ENCODE peak calls at places on chromosomes 1 and 21, in seven cellular contexts. F is C1 segment of cervical spinal cord, R is neural crest cell, Z is thoracic aorta, I is NT2/D1, J is anterior cingulate cortex, A is osteocyte. S is an unnamed sample.

GRCh38 chr1:41666991-41667631 is 182.6 kb upstream of the EDN2 start:
- DNase-seq in J (no peak), R (no peak), A (no peak), Z (no peak), F (no peak), I (no peak), S (no peak)

GRCh38 chr1:241774017-241774416 is 74.0 kb upstream of the EXO1 start:
- DNase-seq in A (no peak), Z (no peak), J (no peak), F (no peak), I (no peak), R (no peak), S (no peak)

GRCh38 chr21:28699186-28699585 is 293.5 kb downstream of the LTN1 start:
- DNase-seq in I (no peak), Z (no peak), F (no peak), A (no peak), R (no peak), J (no peak), S (no peak)

GRCh38 chr1:48923116-48923515 is 146.4 kb upstream of the BEND5 start:
- DNase-seq in R (no peak), Z (no peak), A (no peak), I (no peak), J (no peak), F (no peak), S (no peak)

GRCh38 chr1:232813757-232814156 is 8.5 kb downstream of the MAP10 start:
- DNase-seq in Z (no peak), J (no peak), R (no peak), F (no peak), I (no peak), A (no peak), S (no peak)

GRCh38 chr1:13725714-13726175 is 25.8 kb downstream of the PRDM2 start:
- DNase-seq in J (no peak), I (no peak), A (no peak), Z (no peak), R (no peak), F (no peak), S (no peak)

GRCh38 chr1:10494754-10495474 is 20.2 kb downstream of the PEX14 start:
- DNase-seq in F (peak; percentile 78), J (peak; percentile 35), Z (no peak), A (peak; percentile 91), R (peak; percentile 89), I (no peak), S (no peak)

GRCh38 chr1:18161690-18162089 is 54.1 kb downstream of the IGSF21 start:
- DNase-seq in R (no peak), F (no peak), J (no peak), I (no peak), A (no peak), Z (no peak), S (no peak)

GRCh38 chr1:8203056-8203455 is 114.9 kb upstream of the SLC45A1 start:
- DNase-seq in Z (no peak), R (no peak), A (no peak), J (no peak), F (no peak), I (no peak), S (no peak)

GRCh38 chr21:16534408-16535099 is 804.8 kb downstream of the USP25 start:
- DNase-seq in Z (no peak), J (no peak), A (no peak), I (no peak), R (no peak), F (peak; percentile 73), S (peak; percentile 87)

GRCh38 chr1:21490774-21491482 is 18.3 kb upstream of the ALPL start:
- DNase-seq in I (no peak), Z (no peak), R (no peak), J (no peak), A (no peak), F (no peak), S (no peak)

GRCh38 chr1:40281852-40282251 is 23.8 kb downstream of the ZMPSTE24 start:
- DNase-seq in J (no peak), Z (no peak), I (no peak), A (no peak), F (no peak), R (no peak), S (no peak)

GRCh38 chr1:53346007-53346813 is 18.3 kb upstream of the LRP8 start:
- DNase-seq in I (no peak), Z (no peak), A (peak; percentile 65), J (no peak), F (no peak), R (no peak), S (peak; percentile 33)

GRCh38 chr21:15730484-15731242 is 881 bp downstream of the USP25 start:
- DNase-seq in I (no peak), F (peak; percentile 34), A (no peak), Z (no peak), J (no peak), R (no peak), S (no peak)

GRCh38 chr1:16226495-16227179 is 10.3 kb downstream of the CPLANE2 start:
- DNase-seq in J (no peak), I (peak; percentile 61), R (peak; percentile 74), Z (no peak), F (peak; percentile 36), A (no peak), S (no peak)

GRCh38 chr1:107534632-107535031 is 393.8 kb downstream of the NTNG1 start:
- DNase-seq in R (no peak), J (no peak), I (no peak), A (no peak), Z (no peak), F (no peak), S (no peak)

GRCh38 chr1:147712605-147713004 is 42.3 kb upstream of the ACP6 start:
- DNase-seq in J (no peak), Z (no peak), R (no peak), I (no peak), A (no peak), F (no peak), S (no peak)

GRCh38 chr1:169495916-169496315 is 10.2 kb upstream of the SLC19A2 start:
- DNase-seq in F (no peak), A (no peak), J (no peak), R (no peak), I (no peak), Z (no peak), S (no peak)

GRCh38 chr1:47432071-47433036 is 5.5 kb upstream of the FOXD2 start:
- DNase-seq in I (peak; percentile 84), R (peak; percentile 90), F (peak; percentile 52), Z (peak; percentile 31), J (peak; percentile 26), A (peak; percentile 92), S (no peak)

GRCh38 chr1:44151808-44152207 is 10.4 kb upstream of the KLF18 start:
- DNase-seq in J (no peak), Z (no peak), A (no peak), R (no peak), I (no peak), F (no peak), S (no peak)

GRCh38 chr1:43864111-43865045 is 69.2 kb upstream of the ARTN start:
- DNase-seq in F (no peak), Z (no peak), I (no peak), A (no peak), J (no peak), R (no peak), S (peak; percentile 7)

GRCh38 chr21:18164933-18165332 is 79.7 kb upstream of the CHODL start:
- DNase-seq in F (no peak), J (no peak), I (no peak), R (no peak), A (no peak), Z (no peak), S (no peak)

GRCh38 chr1:244087611-244088010 is 36.5 kb downstream of the ZBTB18 start:
- DNase-seq in Z (no peak), J (peak; percentile 28), I (no peak), R (no peak), F (no peak), A (no peak), S (no peak)

GRCh38 chr1:31708324-31708723 is 4.5 kb upstream of the COL16A1 start:
- DNase-seq in Z (no peak), I (no peak), J (no peak), A (no peak), F (no peak), R (no peak), S (no peak)

GRCh38 chr1:212459656-212460055 is 26.9 kb downstream of the NENF start:
- DNase-seq in A (no peak), F (peak; percentile 44), I (no peak), R (no peak), Z (no peak), J (no peak), S (no peak)

GRCh38 chr1:93346472-93346991 is 825 bp downstream of the DR1 start:
- DNase-seq in I (peak; percentile 1), J (no peak), F (no peak), Z (no peak), A (no peak), R (no peak), S (no peak)

GRCh38 chr1:201489656-201490261 is 17.2 kb downstream of the CSRP1 start:
- DNase-seq in Z (no peak), J (no peak), F (no peak), R (no peak), I (no peak), A (no peak), S (no peak)

S was measured in coronary artery.